ENCODE peak calls at places on chromosome 5, in five cellular contexts. P, E, D, W and Y are unnamed samples.

GRCh38 chr5:103059525-103059924 is 60.4 kb downstream of the GIN1 start:
- DNase-seq in E (no peak), P (no peak), W (no peak), D (no peak), Y (no peak)

GRCh38 chr5:80238778-80239679 is 16.8 kb downstream of the SERINC5 start:
- DNase-seq in W (peak), D (no peak), P (no peak), E (peak), Y (peak)

GRCh38 chr5:154477382-154478223 is 424 bp downstream of the HAND1 start:
- DNase-seq in W (no peak), D (peak), P (no peak), E (no peak), Y (no peak)

GRCh38 chr5:53779541-53779981 is 219.1 kb downstream of the NDUFS4 start:
- DNase-seq in D (no peak), P (no peak), W (no peak), E (peak), Y (no peak)

GRCh38 chr5:141483842-141484241 is 988 bp upstream of the PCDHGC4 start:
- DNase-seq in D (no peak), E (no peak), P (no peak), W (no peak), Y (no peak)

GRCh38 chr5:55187370-55187769 is 14.4 kb upstream of the CDC20B start:
- DNase-seq in P (no peak), E (peak), W (peak), D (no peak), Y (no peak)

GRCh38 chr5:54292866-54293265 is 17.5 kb downstream of the ARL15 start:
- DNase-seq in W (no peak), D (no peak), E (no peak), P (no peak), Y (no peak)

GRCh38 chr5:67025437-67025836 is 171.2 kb downstream of the CD180 start:
- DNase-seq in W (no peak), D (no peak), E (no peak), P (no peak), Y (no peak)

GRCh38 chr5:149203896-149204544 is 62.7 kb downstream of the ABLIM3 start:
- DNase-seq in D (no peak), W (no peak), E (peak), P (no peak), Y (no peak)

GRCh38 chr5:125634242-125634835 is 788.9 kb upstream of the GRAMD2B start:
- DNase-seq in E (no peak), W (peak), D (no peak), P (no peak), Y (no peak)

GRCh38 chr5:27472875-27473274 is 434.5 kb upstream of the CDH9 start:
- DNase-seq in P (no peak), D (no peak), E (no peak), W (no peak), Y (no peak)

GRCh38 chr5:134585966-134586365 is 46.7 kb downstream of the SAR1B start:
- DNase-seq in P (no peak), E (no peak), W (no peak), D (no peak), Y (no peak)

GRCh38 chr5:136137497-136138220 is 5.0 kb downstream of the SMAD5 start:
- DNase-seq in D (no peak), P (no peak), W (no peak), E (no peak), Y (no peak)

GRCh38 chr5:158882660-158883059 is 217.1 kb downstream of the EBF1 start:
- DNase-seq in P (no peak), D (no peak), E (no peak), W (peak), Y (no peak)

GRCh38 chr5:2701592-2701991 is 49.9 kb downstream of the IRX2 start:
- DNase-seq in P (no peak), D (no peak), W (no peak), E (no peak), Y (no peak)

GRCh38 chr5:107424461-107424860 is 246.3 kb downstream of the EFNA5 start:
- DNase-seq in W (no peak), E (no peak), D (no peak), P (no peak), Y (no peak)

GRCh38 chr5:124738751-124739559 is 7.5 kb downstream of the ZNF608 start:
- DNase-seq in E (no peak), P (no peak), D (no peak), W (peak), Y (no peak)

GRCh38 chr5:176660530-176660859 is 13.2 kb downstream of the TSPAN17 start:
- DNase-seq in E (no peak), W (no peak), D (no peak), P (peak), Y (no peak)

GRCh38 chr5:132677191-132677590 is 3.4 kb downstream of the IL4 start:
- DNase-seq in W (no peak), E (peak), P (no peak), D (peak), Y (no peak)

GRCh38 chr5:112923148-112923917 is 1.3 kb upstream of the REEP5 start:
- DNase-seq in D (no peak), P (peak), E (no peak), W (peak), Y (no peak)

GRCh38 chr5:86546582-86546981 is 71.2 kb upstream of the COX7C start:
- DNase-seq in D (no peak), W (no peak), E (no peak), P (no peak), Y (no peak)

GRCh38 chr5:173789031-173789920 is 98.9 kb upstream of the CPEB4 start:
- DNase-seq in P (no peak), E (peak), D (no peak), W (no peak), Y (no peak)

GRCh38 chr5:147479431-147479830 is 30.4 kb downstream of the DPYSL3 start:
- DNase-seq in D (no peak), W (no peak), P (no peak), E (no peak), Y (no peak)

GRCh38 chr5:143213231-143213850 is 190.1 kb downstream of the NR3C1 start:
- DNase-seq in W (peak), P (no peak), D (no peak), E (peak), Y (no peak)

GRCh38 chr5:133926960-133927615 is 41.3 kb downstream of the C5orf15 start:
- DNase-seq in E (no peak), W (no peak), D (no peak), P (no peak), Y (no peak)

GRCh38 chr5:160312139-160312959 is at the start of gene CCNJL:
- DNase-seq in E (peak), W (no peak), P (no peak), D (peak), Y (no peak)

GRCh38 chr5:84072339-84072738 is 312.3 kb downstream of the EDIL3 start:
- DNase-seq in P (no peak), D (no peak), E (no peak), W (no peak), Y (no peak)

GRCh38 chr5:104199771-104200170 is 637.2 kb upstream of the NUDT12 start:
- DNase-seq in D (no peak), P (no peak), E (no peak), W (no peak), Y (no peak)

GRCh38 chr5:168946363-168946762 is 354.6 kb downstream of the SLIT3 start:
- DNase-seq in W (peak), P (no peak), D (peak), E (peak), Y (no peak)

GRCh38 chr5:159337291-159337974 is 7.1 kb upstream of the IL12B start:
- DNase-seq in P (peak), W (no peak), E (peak), D (no peak), Y (no peak)

GRCh38 chr5:131396015-131396414 is 132.2 kb downstream of the CDC42SE2 start:
- DNase-seq in P (no peak), E (no peak), W (no peak), D (no peak), Y (no peak)

GRCh38 chr5:178227138-178227659 is 5.4 kb downstream of the PHYKPL start:
- DNase-seq in D (no peak), P (no peak), W (no peak), E (peak), Y (no peak)

GRCh38 chr5:154771383-154771901 is 16.3 kb downstream of the LARP1 start:
- DNase-seq in D (peak), P (no peak), E (peak), W (no peak), Y (no peak)